ENCODE peak calls at places on chromosomes 7 and 10, in four cellular contexts. Q, F, G and S are unnamed samples.

GRCh38 chr10:22022257-22023051 is 18.9 kb upstream of the DNAJC1 start:
- DNase-seq in Q (peak; percentile 29), F (no peak), G (no peak), S (no peak)

GRCh38 chr10:2681911-2682310 is 385.4 kb upstream of the PFKP start:
- DNase-seq in Q (no peak), G (no peak), F (no peak), S (no peak)

GRCh38 chr7:37031571-37032257 is 307.4 kb upstream of the AOAH start:
- DNase-seq in Q (peak; percentile 99), F (peak; percentile 68), G (peak; percentile 97), S (peak; percentile 89)

GRCh38 chr10:71156436-71156835 is 55.9 kb upstream of the UNC5B start:
- DNase-seq in G (no peak), Q (peak; percentile 16), F (no peak), S (no peak)

GRCh38 chr10:122304054-122304579 is 33.0 kb downstream of the BTBD16 start:
- DNase-seq in Q (no peak), G (peak; percentile 88), F (no peak), S (peak; percentile 15)

GRCh38 chr7:101650579-101651081 is 21.5 kb upstream of the MYL10 start:
- DNase-seq in F (no peak), Q (peak; percentile 5), G (no peak), S (no peak)

GRCh38 chr10:94627511-94627910 is 56.0 kb upstream of the CYP2C18 start:
- DNase-seq in F (no peak), G (no peak), Q (no peak), S (no peak)

GRCh38 chr10:775245-776075 is 86.0 kb upstream of the DIP2C start:
- DNase-seq in Q (no peak), G (no peak), F (no peak), S (no peak)

GRCh38 chr10:4632757-4633156 is 193.2 kb upstream of the AKR1E2 start:
- DNase-seq in G (no peak), Q (no peak), F (no peak), S (no peak)

GRCh38 chr10:119703903-119704508 is 21.8 kb upstream of the INPP5F start:
- DNase-seq in Q (no peak), F (no peak), G (no peak), S (no peak)

GRCh38 chr7:53812135-53812534 is 730.0 kb upstream of the VSTM2A start:
- DNase-seq in F (no peak), G (no peak), Q (no peak), S (no peak)

GRCh38 chr10:69351589-69351988 is 65.1 kb downstream of the TACR2 start:
- DNase-seq in G (no peak), Q (no peak), F (no peak), S (no peak)

GRCh38 chr7:36154255-36155212 is 1.5 kb downstream of the EEPD1 start:
- DNase-seq in G (no peak), Q (no peak), F (no peak), S (no peak)

DNA sequence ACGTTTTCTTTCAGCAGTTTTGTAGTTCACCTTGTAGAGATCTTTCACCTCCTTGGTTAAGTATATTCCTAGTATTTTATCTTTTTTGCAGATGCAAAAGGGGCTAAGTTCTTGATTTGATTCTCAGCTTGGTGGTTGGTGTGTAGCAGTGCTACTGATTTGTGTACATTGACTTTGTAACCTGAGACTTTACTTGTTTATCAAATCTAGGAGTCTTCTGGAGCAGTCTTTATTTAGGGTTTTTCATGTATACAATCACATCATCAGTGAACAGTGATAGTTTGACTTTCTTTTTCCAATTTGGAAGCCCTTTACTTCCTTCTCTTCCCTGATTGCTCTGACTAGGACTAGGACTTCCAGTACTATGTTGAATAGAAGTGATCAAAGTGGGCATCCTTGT is 33.8 kb downstream of the GPR22 start:
- DNase-seq in G (no peak), Q (no peak), F (no peak), S (no peak)
- TF ChIP-seq CTCF in G (no peak), Q (no peak), F (no peak), S (no peak)

GRCh38 chr7:107201795-107202450 is 33.1 kb downstream of the HBP1 start:
- DNase-seq in Q (peak; percentile 20), G (peak; percentile 27), F (peak; percentile 41), S (no peak)
- TF ChIP-seq CTCF in Q (peak; percentile 48), G (peak; percentile 66), F (peak; percentile 68), S (peak; percentile 57)

GRCh38 chr10:32786968-32787367 is 171.1 kb downstream of the ITGB1 start:
- DNase-seq in Q (no peak), G (no peak), F (no peak), S (no peak)

GRCh38 chr10:32787690-32788284 is 170.2 kb downstream of the ITGB1 start:
- DNase-seq in G (no peak), Q (no peak), F (no peak), S (no peak)

GRCh38 chr10:32788359-32788758 is 169.7 kb downstream of the ITGB1 start:
- DNase-seq in G (peak; percentile 49), Q (no peak), F (no peak), S (no peak)

GRCh38 chr10:32793033-32793432 is 165.0 kb downstream of the ITGB1 start:
- DNase-seq in Q (no peak), F (no peak), G (no peak), S (no peak)

DNA sequence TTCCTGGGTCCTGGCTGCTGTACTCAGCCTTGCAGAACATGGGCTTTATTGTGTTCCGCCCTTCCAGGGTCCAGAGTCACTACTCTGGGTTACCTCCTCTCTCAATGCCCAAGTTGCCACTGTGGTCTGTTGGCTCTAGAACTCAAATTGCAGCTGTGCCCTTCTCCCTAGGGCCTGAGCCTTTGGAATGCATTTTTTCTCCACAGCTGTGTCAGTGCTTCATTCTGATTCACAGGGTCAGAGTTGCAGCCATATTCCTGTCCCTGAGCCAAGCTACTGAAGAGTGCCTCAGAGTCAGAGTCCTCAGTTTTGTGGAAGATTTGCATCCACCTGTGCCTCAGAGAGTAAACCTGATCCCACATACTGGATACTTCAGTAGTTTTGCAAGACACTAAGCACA is 167.5 kb downstream of the ITGB1 start:
- DNase-seq in G (no peak), F (no peak), Q (peak; percentile 13), S (no peak)
- TF ChIP-seq CTCF in G (no peak), F (no peak), Q (no peak), S (no peak)

GRCh38 chr10:131272897-131273451 is 38.5 kb downstream of the TCERG1L start:
- DNase-seq in G (no peak), Q (no peak), F (no peak), S (peak; percentile 75)

GRCh38 chr10:131273476-131273875 is 38.0 kb downstream of the TCERG1L start:
- DNase-seq in Q (no peak), F (no peak), G (no peak), S (peak; percentile 81)

GRCh38 chr10:131274883-131275282 is 36.6 kb downstream of the TCERG1L start:
- DNase-seq in F (no peak), G (no peak), Q (no peak), S (peak; percentile 72)

GRCh38 chr10:131275691-131276090 is 35.8 kb downstream of the TCERG1L start:
- DNase-seq in Q (no peak), G (no peak), F (no peak), S (no peak)

GRCh38 chr10:131274133-131274880 is 37.2 kb downstream of the TCERG1L start:
- DNase-seq in F (no peak), G (no peak), Q (no peak), S (peak; percentile 73)
- TF ChIP-seq CTCF in F (no peak), G (no peak), Q (no peak), S (no peak)

GRCh38 chr10:44965104-44965503 is 5.5 kb downstream of the RASSF4 start:
- DNase-seq in Q (no peak), G (no peak), F (peak; percentile 26), S (no peak)

GRCh38 chr10:44966129-44966815 is 6.7 kb downstream of the RASSF4 start:
- DNase-seq in G (peak; percentile 72), F (no peak), Q (no peak), S (no peak)

GRCh38 chr10:44966816-44967509 is 7.4 kb downstream of the RASSF4 start:
- DNase-seq in F (peak; percentile 18), G (no peak), Q (no peak), S (no peak)

GRCh38 chr10:44963772-44964633 is 4.4 kb downstream of the RASSF4 start:
- DNase-seq in Q (no peak), G (peak; percentile 85), F (peak; percentile 48), S (peak; percentile 72)

DNA sequence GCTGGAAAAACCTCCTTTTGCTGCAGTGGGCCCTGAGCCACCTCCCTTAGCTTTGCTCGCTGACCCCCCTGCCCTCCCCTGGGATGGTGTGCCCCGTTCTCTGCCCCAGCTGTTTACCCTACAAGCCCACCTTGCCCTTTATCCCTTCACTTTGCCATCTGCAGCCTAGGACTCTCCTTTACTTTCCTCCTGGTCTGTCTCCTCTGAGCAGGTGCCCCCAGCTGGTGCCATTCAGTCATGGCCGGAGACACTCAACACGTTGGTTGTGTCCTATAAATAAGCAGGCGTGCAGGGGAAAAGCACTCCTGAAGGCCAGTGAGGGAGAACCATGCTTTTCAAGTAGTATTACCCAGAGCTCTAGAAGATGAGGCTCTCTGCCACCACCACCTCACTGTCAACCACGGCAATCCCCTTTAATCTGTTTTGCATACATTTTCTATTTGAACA is 6.1 kb downstream of the RASSF4 start:
- DNase-seq in F (peak; percentile 26), G (no peak), Q (no peak), S (no peak)
- TF ChIP-seq CTCF in F (no peak), G (peak; percentile 29), Q (no peak), S (no peak)

DNA sequence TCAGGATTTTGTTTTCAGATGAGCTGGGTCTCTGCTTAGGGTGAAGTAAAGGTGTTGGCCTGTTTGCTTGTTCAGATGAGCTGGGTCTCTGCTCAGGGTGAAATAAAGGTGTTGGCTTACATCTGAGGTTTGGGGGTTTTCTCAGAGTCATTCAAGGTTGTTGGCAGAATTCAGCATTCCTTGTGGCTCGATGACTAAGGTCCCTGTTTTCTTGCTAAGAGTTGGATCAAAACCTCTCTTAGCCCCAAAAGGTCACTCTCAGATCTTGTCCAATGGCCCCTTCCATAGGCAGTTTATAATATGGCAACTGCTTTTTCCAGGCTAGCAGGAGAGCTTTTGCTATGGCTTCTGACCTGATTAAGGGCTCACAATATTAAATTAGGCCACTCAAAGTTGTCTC is 106.6 kb downstream of the ADAM22 start:
- DNase-seq in G (no peak), Q (peak; percentile 7), F (no peak), S (no peak)
- TF ChIP-seq CTCF in G (no peak), Q (no peak), F (no peak), S (no peak)